ENCODE peak calls at places on chromosomes 2 and 18, in five cellular contexts. One of them, this sample, is unnamed.

GRCh38 chr2:238950551-238950950 is 102.7 kb downstream of the TWIST2 start:
- DNase-seq in GM20000: no peak
- DNase-seq in choroid plexus epithelial cell: no peak
- DNase-seq in fibroblast of pulmonary artery: no peak
- DNase-seq in RWPE1: no peak
- DNase-seq in this sample: no peak

GRCh38 chr2:208407667-208408066 is 1.1 kb downstream of the PTH2R start:
- DNase-seq in GM20000: peak
- DNase-seq in RWPE1: peak
- DNase-seq in fibroblast of pulmonary artery: peak
- DNase-seq in choroid plexus epithelial cell: peak
- DNase-seq in this sample: no peak

GRCh38 chr2:100198461-100199230 is 56.3 kb upstream of the AFF3 start:
- DNase-seq in RWPE1: no peak
- DNase-seq in GM20000: no peak
- DNase-seq in fibroblast of pulmonary artery: no peak
- DNase-seq in choroid plexus epithelial cell: no peak
- DNase-seq in this sample: no peak

GRCh38 chr2:30681022-30681421 is 126.2 kb downstream of the CAPN13 start:
- DNase-seq in fibroblast of pulmonary artery: no peak
- DNase-seq in GM20000: no peak
- DNase-seq in RWPE1: no peak
- DNase-seq in choroid plexus epithelial cell: no peak
- DNase-seq in this sample: no peak

GRCh38 chr2:71801969-71802368 is 345.7 kb downstream of the CYP26B1 start:
- DNase-seq in fibroblast of pulmonary artery: peak
- DNase-seq in RWPE1: no peak
- DNase-seq in choroid plexus epithelial cell: peak
- DNase-seq in GM20000: no peak
- DNase-seq in this sample: peak

GRCh38 chr2:10521356-10521755 is 73.2 kb upstream of the ODC1 start:
- DNase-seq in RWPE1: no peak
- DNase-seq in GM20000: no peak
- DNase-seq in choroid plexus epithelial cell: no peak
- DNase-seq in fibroblast of pulmonary artery: no peak
- DNase-seq in this sample: no peak

GRCh38 chr2:84807063-84807485 is 73.8 kb downstream of the TRABD2A start:
- DNase-seq in choroid plexus epithelial cell: peak
- DNase-seq in fibroblast of pulmonary artery: peak
- DNase-seq in GM20000: no peak
- DNase-seq in RWPE1: peak
- DNase-seq in this sample: peak

GRCh38 chr2:240893363-240893828 is 2.6 kb downstream of the MAB21L4 start:
- DNase-seq in choroid plexus epithelial cell: no peak
- DNase-seq in fibroblast of pulmonary artery: no peak
- DNase-seq in RWPE1: peak
- DNase-seq in GM20000: no peak
- DNase-seq in this sample: peak

GRCh38 chr2:55721601-55722215 is 28.1 kb upstream of the PNPT1 start:
- DNase-seq in GM20000: no peak
- DNase-seq in fibroblast of pulmonary artery: no peak
- DNase-seq in RWPE1: peak
- DNase-seq in choroid plexus epithelial cell: peak
- DNase-seq in this sample: no peak

GRCh38 chr2:233450854-233451575 is 96.7 kb downstream of the DGKD start:
- DNase-seq in GM20000: no peak
- DNase-seq in fibroblast of pulmonary artery: no peak
- DNase-seq in choroid plexus epithelial cell: no peak
- DNase-seq in RWPE1: no peak
- DNase-seq in this sample: no peak

GRCh38 chr2:138931284-138932256 is 151.4 kb upstream of the NXPH2 start:
- DNase-seq in fibroblast of pulmonary artery: no peak
- DNase-seq in choroid plexus epithelial cell: no peak
- DNase-seq in GM20000: no peak
- DNase-seq in RWPE1: no peak
- DNase-seq in this sample: no peak

GRCh38 chr18:48569139-48569914 is 30.5 kb downstream of the CTIF start:
- DNase-seq in GM20000: no peak
- DNase-seq in RWPE1: no peak
- DNase-seq in choroid plexus epithelial cell: no peak
- DNase-seq in fibroblast of pulmonary artery: no peak
- DNase-seq in this sample: no peak

GRCh38 chr2:205002390-205002789 is 457.1 kb downstream of the PARD3B start:
- DNase-seq in choroid plexus epithelial cell: no peak
- DNase-seq in RWPE1: no peak
- DNase-seq in GM20000: no peak
- DNase-seq in fibroblast of pulmonary artery: no peak
- DNase-seq in this sample: no peak

GRCh38 chr2:42970151-42970550 is 177.8 kb upstream of the HAAO start:
- DNase-seq in fibroblast of pulmonary artery: no peak
- DNase-seq in GM20000: no peak
- DNase-seq in choroid plexus epithelial cell: no peak
- DNase-seq in RWPE1: no peak
- DNase-seq in this sample: no peak

GRCh38 chr18:40371673-40372072 is 1583.4 kb upstream of the PIK3C3 start:
- DNase-seq in GM20000: no peak
- DNase-seq in choroid plexus epithelial cell: peak
- DNase-seq in RWPE1: peak
- DNase-seq in fibroblast of pulmonary artery: peak
- DNase-seq in this sample: peak

GRCh38 chr2:142915502-142915901 is 38.0 kb downstream of the KYNU start:
- DNase-seq in choroid plexus epithelial cell: no peak
- DNase-seq in RWPE1: no peak
- DNase-seq in GM20000: no peak
- DNase-seq in fibroblast of pulmonary artery: no peak
- DNase-seq in this sample: no peak

GRCh38 chr18:73244411-73244810 is 376.6 kb upstream of the NETO1 start:
- DNase-seq in choroid plexus epithelial cell: peak
- DNase-seq in RWPE1: no peak
- DNase-seq in fibroblast of pulmonary artery: no peak
- DNase-seq in GM20000: no peak
- DNase-seq in this sample: no peak

GRCh38 chr2:237669628-237670351 is 42.4 kb downstream of the LRRFIP1 start:
- DNase-seq in fibroblast of pulmonary artery: peak
- DNase-seq in choroid plexus epithelial cell: peak
- DNase-seq in RWPE1: no peak
- DNase-seq in GM20000: peak
- DNase-seq in this sample: no peak

GRCh38 chr2:45287040-45287439 is 277.8 kb upstream of the SIX2 start:
- DNase-seq in choroid plexus epithelial cell: no peak
- DNase-seq in GM20000: no peak
- DNase-seq in RWPE1: no peak
- DNase-seq in fibroblast of pulmonary artery: peak
- DNase-seq in this sample: no peak

GRCh38 chr2:75710577-75711253 is at the start of gene GCFC2:
- DNase-seq in fibroblast of pulmonary artery: peak
- DNase-seq in RWPE1: peak
- DNase-seq in GM20000: peak
- DNase-seq in choroid plexus epithelial cell: peak
- DNase-seq in this sample: peak

GRCh38 chr2:75719616-75720015 is 8.9 kb upstream of the GCFC2 start:
- DNase-seq in choroid plexus epithelial cell: no peak
- DNase-seq in GM20000: no peak
- DNase-seq in fibroblast of pulmonary artery: no peak
- DNase-seq in RWPE1: no peak
- DNase-seq in this sample: no peak

GRCh38 chr2:75720525-75720924 is 9.8 kb upstream of the GCFC2 start:
- DNase-seq in choroid plexus epithelial cell: no peak
- DNase-seq in RWPE1: no peak
- DNase-seq in GM20000: no peak
- DNase-seq in fibroblast of pulmonary artery: no peak
- DNase-seq in this sample: no peak

GRCh38 chr2:75716406-75716805 is 5.7 kb upstream of the GCFC2 start:
- DNase-seq in choroid plexus epithelial cell: peak
- DNase-seq in GM20000: no peak
- DNase-seq in fibroblast of pulmonary artery: peak
- DNase-seq in RWPE1: no peak
- DNase-seq in this sample: no peak
- TF ChIP-seq CTCF in choroid plexus epithelial cell: peak
- TF ChIP-seq CTCF in GM20000: no peak
- TF ChIP-seq CTCF in fibroblast of pulmonary artery: peak
- TF ChIP-seq CTCF in RWPE1: no peak
- TF ChIP-seq CTCF in this sample: no peak

DNA sequence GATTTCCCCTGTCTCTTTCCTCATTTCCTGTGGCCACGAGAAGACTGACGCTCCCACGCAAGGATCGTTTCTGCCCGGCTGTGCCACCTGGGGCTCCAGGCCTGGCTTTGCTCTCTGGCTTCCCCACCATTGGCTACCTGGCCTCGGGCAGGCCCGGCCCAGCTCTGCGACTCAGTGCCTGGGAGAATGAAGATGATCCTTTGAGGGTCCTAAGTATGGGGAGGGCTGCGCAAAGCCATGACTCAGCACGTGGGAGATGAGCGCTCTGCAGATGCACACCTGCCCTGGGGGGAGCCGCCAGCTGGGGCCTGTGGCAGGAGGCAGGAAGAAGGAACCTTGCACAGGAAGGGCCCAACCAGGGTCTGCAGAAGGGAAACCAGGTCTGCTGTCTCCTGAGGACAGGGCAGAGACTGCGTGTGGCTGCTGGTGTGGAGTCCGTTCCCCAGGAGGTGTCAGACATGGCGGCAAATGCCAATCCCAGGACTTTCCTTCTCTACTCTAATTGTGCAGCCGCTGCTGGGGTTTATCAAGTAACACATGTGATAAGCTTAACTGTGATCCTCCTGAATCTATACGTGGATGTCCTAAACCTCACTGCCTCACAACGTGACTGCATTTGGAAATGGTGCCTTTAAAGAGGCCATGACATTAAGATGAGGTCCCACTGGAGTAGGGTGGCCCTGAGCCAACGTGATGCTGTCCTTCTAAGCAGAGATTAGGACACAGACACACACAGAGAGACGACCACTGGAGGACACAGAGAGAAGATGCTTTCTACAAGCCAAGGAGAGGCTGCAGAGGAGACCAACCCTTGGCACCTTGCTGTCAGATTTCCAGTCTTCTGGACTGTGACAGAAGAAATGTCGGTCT is 32.8 kb downstream of the MBP start:
- DNase-seq in fibroblast of pulmonary artery: no peak
- DNase-seq in RWPE1: no peak
- DNase-seq in GM20000: no peak
- DNase-seq in choroid plexus epithelial cell: no peak
- DNase-seq in this sample: no peak
- TF ChIP-seq CTCF in fibroblast of pulmonary artery: no peak
- TF ChIP-seq CTCF in RWPE1: no peak
- TF ChIP-seq CTCF in GM20000: no peak
- TF ChIP-seq CTCF in choroid plexus epithelial cell: no peak
- TF ChIP-seq CTCF in this sample: no peak

DNA sequence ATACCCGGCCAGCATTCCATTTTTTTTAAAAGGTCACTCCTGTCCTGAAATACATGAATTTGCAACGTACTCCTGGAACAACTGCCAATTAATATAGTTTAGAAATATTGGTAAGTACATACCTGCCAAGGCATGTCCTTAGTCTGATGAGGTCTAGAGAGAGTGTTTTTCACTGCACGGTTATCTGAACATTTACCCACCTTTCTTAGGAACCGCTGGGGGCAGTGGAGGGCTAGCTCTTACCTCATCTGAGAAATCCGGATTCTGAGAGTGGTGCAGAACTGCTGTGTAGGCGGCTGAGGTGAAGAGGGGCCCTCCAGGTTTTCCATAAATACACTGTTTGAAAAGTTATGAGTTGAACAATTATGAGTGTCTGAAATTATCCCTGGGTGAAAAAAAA is 133.1 kb upstream of the CCDC195 start:
- DNase-seq in fibroblast of pulmonary artery: peak
- DNase-seq in RWPE1: no peak
- DNase-seq in GM20000: peak
- DNase-seq in choroid plexus epithelial cell: peak
- DNase-seq in this sample: no peak
- TF ChIP-seq CTCF in fibroblast of pulmonary artery: peak
- TF ChIP-seq CTCF in RWPE1: peak
- TF ChIP-seq CTCF in GM20000: no peak
- TF ChIP-seq CTCF in choroid plexus epithelial cell: peak
- TF ChIP-seq CTCF in this sample: no peak

DNA sequence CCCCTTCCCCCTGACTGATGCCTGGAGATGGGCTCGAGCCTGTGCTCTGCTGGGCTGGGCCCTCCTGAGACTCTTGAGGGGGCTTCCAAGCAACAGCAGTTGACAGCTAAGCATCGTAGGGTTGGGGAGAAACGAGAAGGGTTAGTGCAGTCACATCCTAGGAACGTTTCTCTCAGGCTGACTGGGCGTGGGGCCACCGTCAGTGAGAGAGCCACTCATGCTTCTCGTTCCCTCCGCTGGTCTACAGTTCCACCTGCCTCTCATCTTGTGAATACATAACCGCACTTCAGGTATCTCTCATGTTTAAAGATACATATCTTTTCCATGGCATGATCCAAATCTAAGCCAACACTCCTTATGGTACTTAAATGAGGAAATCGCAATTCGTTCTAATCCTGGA is 66.4 kb downstream of the TRAPPC12 start:
- DNase-seq in fibroblast of pulmonary artery: no peak
- DNase-seq in RWPE1: no peak
- DNase-seq in choroid plexus epithelial cell: no peak
- DNase-seq in GM20000: no peak
- DNase-seq in this sample: no peak
- TF ChIP-seq CTCF in fibroblast of pulmonary artery: no peak
- TF ChIP-seq CTCF in RWPE1: no peak
- TF ChIP-seq CTCF in choroid plexus epithelial cell: no peak
- TF ChIP-seq CTCF in GM20000: no peak
- TF ChIP-seq CTCF in this sample: no peak

GRCh38 chr2:74886251-74886650 is 52.3 kb downstream of the HK2 start:
- DNase-seq in choroid plexus epithelial cell: no peak
- DNase-seq in GM20000: no peak
- DNase-seq in fibroblast of pulmonary artery: no peak
- DNase-seq in RWPE1: no peak
- DNase-seq in this sample: no peak

GRCh38 chr2:74887961-74888670 is 54.2 kb downstream of the HK2 start:
- DNase-seq in GM20000: no peak
- DNase-seq in RWPE1: peak
- DNase-seq in choroid plexus epithelial cell: peak
- DNase-seq in fibroblast of pulmonary artery: no peak
- DNase-seq in this sample: peak

GRCh38 chr2:74887445-74887951 is 53.6 kb downstream of the HK2 start:
- DNase-seq in RWPE1: peak
- DNase-seq in GM20000: no peak
- DNase-seq in choroid plexus epithelial cell: peak
- DNase-seq in fibroblast of pulmonary artery: peak
- DNase-seq in this sample: peak

GRCh38 chr2:74884866-74885265 is 50.9 kb downstream of the HK2 start:
- DNase-seq in fibroblast of pulmonary artery: no peak
- DNase-seq in RWPE1: no peak
- DNase-seq in choroid plexus epithelial cell: no peak
- DNase-seq in GM20000: no peak
- DNase-seq in this sample: no peak

DNA sequence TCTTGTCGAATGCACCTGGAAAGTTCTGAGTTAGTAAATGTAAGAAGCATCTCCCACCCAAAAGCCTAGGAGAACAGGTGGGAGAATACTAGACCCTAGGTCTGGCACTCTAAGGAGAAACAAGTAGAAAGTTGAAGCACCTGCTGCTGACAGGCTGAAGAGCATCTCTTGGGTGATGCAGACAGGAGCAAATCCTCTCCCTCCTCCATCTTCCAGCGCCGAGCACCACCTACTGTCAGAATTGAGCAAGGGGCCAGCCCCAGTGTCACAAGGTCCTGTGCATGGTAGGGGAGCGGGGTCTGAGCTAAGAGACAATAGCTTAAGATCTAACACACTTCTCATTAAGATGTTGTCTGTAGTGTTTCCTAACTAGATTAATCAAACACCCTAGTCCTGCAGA is 52.9 kb downstream of the HK2 start:
- DNase-seq in choroid plexus epithelial cell: no peak
- DNase-seq in GM20000: no peak
- DNase-seq in RWPE1: no peak
- DNase-seq in fibroblast of pulmonary artery: no peak
- DNase-seq in this sample: no peak
- TF ChIP-seq CTCF in choroid plexus epithelial cell: no peak
- TF ChIP-seq CTCF in GM20000: no peak
- TF ChIP-seq CTCF in RWPE1: no peak
- TF ChIP-seq CTCF in fibroblast of pulmonary artery: peak
- TF ChIP-seq CTCF in this sample: no peak